ENCODE peak calls at places on chromosomes 16 and 17, in ten cellular contexts. One of them, this sample, is unnamed.

GRCh38 chr16:88743693-88744519 is 37.6 kb downstream of the CTU2 start:
- DNase-seq in prostate gland: peak; percentile 73
- DNase-seq in heart right ventricle: peak; percentile 87
- DNase-seq in GM12865: peak; percentile 73
- DNase-seq in GM23338: peak; percentile 88
- DNase-seq in AG04450: no peak
- DNase-seq in fibroblast of pulmonary artery: peak; percentile 73
- DNase-seq in lung: peak; percentile 81
- DNase-seq in upper lobe of left lung: peak; percentile 79
- DNase-seq in K562: peak; percentile 93
- DNase-seq in this sample: peak; percentile 58

GRCh38 chr17:76500074-76500744 is 1.0 kb downstream of the RHBDF2 start:
- DNase-seq in upper lobe of left lung: peak; percentile 49
- DNase-seq in GM12865: peak; percentile 36
- DNase-seq in GM23338: no peak
- DNase-seq in heart right ventricle: no peak
- DNase-seq in fibroblast of pulmonary artery: no peak
- DNase-seq in K562: no peak
- DNase-seq in AG04450: no peak
- DNase-seq in lung: no peak
- DNase-seq in prostate gland: no peak
- DNase-seq in this sample: no peak

GRCh38 chr17:35932576-35932975 is 2.0 kb upstream of the RDM1 start:
- DNase-seq in fibroblast of pulmonary artery: peak; percentile 33
- DNase-seq in AG04450: no peak
- DNase-seq in GM12865: no peak
- DNase-seq in GM23338: no peak
- DNase-seq in lung: no peak
- DNase-seq in heart right ventricle: no peak
- DNase-seq in upper lobe of left lung: no peak
- DNase-seq in K562: no peak
- DNase-seq in prostate gland: no peak
- DNase-seq in this sample: no peak

GRCh38 chr17:72510454-72511016 is 389.7 kb downstream of the SOX9 start:
- DNase-seq in upper lobe of left lung: no peak
- DNase-seq in GM12865: peak; percentile 69
- DNase-seq in GM23338: no peak
- DNase-seq in heart right ventricle: no peak
- DNase-seq in fibroblast of pulmonary artery: no peak
- DNase-seq in K562: no peak
- DNase-seq in prostate gland: no peak
- DNase-seq in AG04450: no peak
- DNase-seq in lung: no peak
- DNase-seq in this sample: peak; percentile 70

GRCh38 chr17:48490391-48491026 is 40.3 kb downstream of the HOXB1 start:
- DNase-seq in prostate gland: no peak
- DNase-seq in K562: no peak
- DNase-seq in GM23338: no peak
- DNase-seq in GM12865: no peak
- DNase-seq in fibroblast of pulmonary artery: no peak
- DNase-seq in heart right ventricle: no peak
- DNase-seq in lung: no peak
- DNase-seq in AG04450: no peak
- DNase-seq in upper lobe of left lung: no peak
- DNase-seq in this sample: no peak

GRCh38 chr17:77884019-77884418 is 74.5 kb upstream of the TNRC6C start:
- DNase-seq in AG04450: no peak
- DNase-seq in fibroblast of pulmonary artery: peak; percentile 23
- DNase-seq in GM12865: no peak
- DNase-seq in lung: no peak
- DNase-seq in heart right ventricle: peak; percentile 45
- DNase-seq in K562: no peak
- DNase-seq in prostate gland: no peak
- DNase-seq in GM23338: peak; percentile 78
- DNase-seq in upper lobe of left lung: no peak
- DNase-seq in this sample: no peak

GRCh38 chr16:70706948-70707465 is 21.2 kb upstream of the MTSS2 start:
- DNase-seq in fibroblast of pulmonary artery: peak; percentile 67
- DNase-seq in AG04450: peak; percentile 82
- DNase-seq in GM23338: no peak
- DNase-seq in K562: no peak
- DNase-seq in upper lobe of left lung: no peak
- DNase-seq in prostate gland: peak; percentile 64
- DNase-seq in GM12865: no peak
- DNase-seq in heart right ventricle: no peak
- DNase-seq in lung: no peak
- DNase-seq in this sample: peak; percentile 67

GRCh38 chr17:72440961-72441360 is 320.1 kb downstream of the SOX9 start:
- DNase-seq in upper lobe of left lung: no peak
- DNase-seq in prostate gland: no peak
- DNase-seq in GM12865: no peak
- DNase-seq in heart right ventricle: no peak
- DNase-seq in lung: no peak
- DNase-seq in fibroblast of pulmonary artery: no peak
- DNase-seq in K562: no peak
- DNase-seq in AG04450: no peak
- DNase-seq in GM23338: no peak
- DNase-seq in this sample: no peak

GRCh38 chr16:89117239-89117974 is 23.8 kb downstream of the ACSF3 start:
- DNase-seq in heart right ventricle: no peak
- DNase-seq in AG04450: no peak
- DNase-seq in upper lobe of left lung: no peak
- DNase-seq in lung: no peak
- DNase-seq in prostate gland: no peak
- DNase-seq in GM23338: no peak
- DNase-seq in GM12865: no peak
- DNase-seq in K562: no peak
- DNase-seq in fibroblast of pulmonary artery: no peak
- DNase-seq in this sample: no peak

GRCh38 chr16:845349-845740 is 44.8 kb upstream of the GNG13 start:
- DNase-seq in fibroblast of pulmonary artery: no peak
- DNase-seq in GM12865: no peak
- DNase-seq in lung: no peak
- DNase-seq in heart right ventricle: no peak
- DNase-seq in upper lobe of left lung: no peak
- DNase-seq in GM23338: no peak
- DNase-seq in K562: no peak
- DNase-seq in prostate gland: no peak
- DNase-seq in AG04450: no peak
- DNase-seq in this sample: no peak

GRCh38 chr16:87464691-87465300 is 28.0 kb downstream of the ZCCHC14 start:
- DNase-seq in heart right ventricle: peak; percentile 60
- DNase-seq in prostate gland: no peak
- DNase-seq in lung: peak; percentile 77
- DNase-seq in GM23338: no peak
- DNase-seq in upper lobe of left lung: peak; percentile 87
- DNase-seq in AG04450: peak; percentile 88
- DNase-seq in GM12865: peak; percentile 17
- DNase-seq in K562: peak; percentile 66
- DNase-seq in fibroblast of pulmonary artery: peak; percentile 92
- DNase-seq in this sample: peak; percentile 91

GRCh38 chr16:29898786-29899515 is 399 bp downstream of the SEZ6L2 start:
- DNase-seq in GM12865: no peak
- DNase-seq in lung: no peak
- DNase-seq in AG04450: no peak
- DNase-seq in upper lobe of left lung: peak; percentile 37
- DNase-seq in fibroblast of pulmonary artery: no peak
- DNase-seq in K562: peak; percentile 53
- DNase-seq in heart right ventricle: no peak
- DNase-seq in prostate gland: no peak
- DNase-seq in GM23338: peak; percentile 86
- DNase-seq in this sample: no peak

GRCh38 chr17:80101160-80101945 is at the start of gene GAA:
- DNase-seq in upper lobe of left lung: peak; percentile 85
- DNase-seq in prostate gland: peak; percentile 77
- DNase-seq in GM12865: peak; percentile 92
- DNase-seq in GM23338: peak; percentile 87
- DNase-seq in fibroblast of pulmonary artery: peak; percentile 85
- DNase-seq in lung: peak; percentile 81
- DNase-seq in heart right ventricle: peak; percentile 91
- DNase-seq in AG04450: no peak
- DNase-seq in K562: peak; percentile 99
- DNase-seq in this sample: peak; percentile 66

GRCh38 chr16:84339766-84340165 is 28.6 kb upstream of the ATP2C2 start:
- DNase-seq in GM23338: no peak
- DNase-seq in lung: no peak
- DNase-seq in GM12865: no peak
- DNase-seq in AG04450: no peak
- DNase-seq in upper lobe of left lung: no peak
- DNase-seq in prostate gland: no peak
- DNase-seq in heart right ventricle: no peak
- DNase-seq in fibroblast of pulmonary artery: no peak
- DNase-seq in K562: no peak
- DNase-seq in this sample: no peak

GRCh38 chr16:84339316-84339715 is 29.0 kb upstream of the ATP2C2 start:
- DNase-seq in upper lobe of left lung: no peak
- DNase-seq in heart right ventricle: no peak
- DNase-seq in GM23338: no peak
- DNase-seq in K562: no peak
- DNase-seq in AG04450: no peak
- DNase-seq in GM12865: no peak
- DNase-seq in prostate gland: no peak
- DNase-seq in fibroblast of pulmonary artery: no peak
- DNase-seq in lung: no peak
- DNase-seq in this sample: no peak

GRCh38 chr16:84340305-84341040 is 27.9 kb upstream of the ATP2C2 start:
- DNase-seq in AG04450: no peak
- DNase-seq in lung: peak; percentile 76
- DNase-seq in GM23338: no peak
- DNase-seq in upper lobe of left lung: peak; percentile 87
- DNase-seq in heart right ventricle: no peak
- DNase-seq in K562: no peak
- DNase-seq in GM12865: no peak
- DNase-seq in fibroblast of pulmonary artery: peak; percentile 13
- DNase-seq in prostate gland: peak; percentile 89
- DNase-seq in this sample: no peak

GRCh38 chr16:84344781-84345180 is 23.6 kb upstream of the ATP2C2 start:
- DNase-seq in GM23338: no peak
- DNase-seq in fibroblast of pulmonary artery: no peak
- DNase-seq in heart right ventricle: no peak
- DNase-seq in lung: no peak
- DNase-seq in GM12865: no peak
- DNase-seq in K562: no peak
- DNase-seq in upper lobe of left lung: no peak
- DNase-seq in prostate gland: no peak
- DNase-seq in AG04450: no peak
- DNase-seq in this sample: no peak

GRCh38 chr16:84341533-84342295 is 26.6 kb upstream of the ATP2C2 start:
- DNase-seq in prostate gland: no peak
- DNase-seq in heart right ventricle: no peak
- DNase-seq in GM23338: no peak
- DNase-seq in upper lobe of left lung: no peak
- DNase-seq in GM12865: no peak
- DNase-seq in AG04450: no peak
- DNase-seq in K562: no peak
- DNase-seq in fibroblast of pulmonary artery: no peak
- DNase-seq in lung: no peak
- DNase-seq in this sample: no peak
- H3K4me3 ChIP-seq in prostate gland: no peak overlapping the region
- H3K4me3 ChIP-seq in heart right ventricle: no peak overlapping the region
- H3K4me3 ChIP-seq in GM23338: no peak overlapping the region
- H3K4me3 ChIP-seq in upper lobe of left lung: no peak overlapping the region
- H3K4me3 ChIP-seq in GM12865: no peak overlapping the region
- H3K4me3 ChIP-seq in AG04450: no peak overlapping the region
- H3K4me3 ChIP-seq in K562: no peak overlapping the region
- H3K4me3 ChIP-seq in fibroblast of pulmonary artery: no peak overlapping the region
- H3K4me3 ChIP-seq in lung: no peak overlapping the region
- H3K4me3 ChIP-seq in this sample: no peak overlapping the region

GRCh38 chr17:17943281-17943984 is 28.8 kb downstream of the TOM1L2 start:
- DNase-seq in K562: no peak
- DNase-seq in upper lobe of left lung: no peak
- DNase-seq in AG04450: no peak
- DNase-seq in fibroblast of pulmonary artery: no peak
- DNase-seq in GM12865: no peak
- DNase-seq in GM23338: peak; percentile 52
- DNase-seq in heart right ventricle: no peak
- DNase-seq in prostate gland: no peak
- DNase-seq in lung: no peak
- DNase-seq in this sample: no peak
- TF ChIP-seq CTCF in K562: no peak
- TF ChIP-seq CTCF in upper lobe of left lung: no peak
- TF ChIP-seq CTCF in AG04450: no peak
- TF ChIP-seq CTCF in fibroblast of pulmonary artery: no peak
- TF ChIP-seq CTCF in GM12865: no peak
- TF ChIP-seq CTCF in GM23338: no peak
- TF ChIP-seq CTCF in heart right ventricle: no peak
- TF ChIP-seq CTCF in prostate gland: no peak
- TF ChIP-seq CTCF in lung: no peak
- TF ChIP-seq CTCF in this sample: no peak

DNA sequence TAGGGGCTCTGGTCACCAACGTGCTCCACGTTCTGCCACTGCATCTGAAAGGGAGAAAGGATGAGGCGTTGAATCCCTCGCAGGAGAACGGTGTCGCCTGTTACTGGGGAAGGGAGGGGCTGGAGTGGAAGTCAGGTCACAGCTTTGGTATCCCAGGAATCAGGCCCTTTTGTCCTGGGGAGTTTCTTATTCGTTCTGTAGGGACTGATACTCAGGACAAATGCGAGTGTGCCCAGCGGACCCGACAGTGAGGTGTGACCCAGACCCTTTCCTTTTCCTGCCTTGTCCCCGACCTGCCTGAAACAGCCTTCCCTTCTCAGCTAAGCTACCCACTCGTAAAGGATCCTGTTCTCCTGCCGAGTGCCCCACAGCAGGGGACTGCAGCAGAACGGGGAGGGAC is 177.5 kb downstream of the VPS53 start:
- DNase-seq in upper lobe of left lung: no peak
- DNase-seq in GM23338: peak; percentile 62
- DNase-seq in GM12865: no peak
- DNase-seq in prostate gland: no peak
- DNase-seq in K562: no peak
- DNase-seq in heart right ventricle: no peak
- DNase-seq in AG04450: no peak
- DNase-seq in lung: no peak
- DNase-seq in fibroblast of pulmonary artery: no peak
- DNase-seq in this sample: no peak
- H3K4me3 ChIP-seq in upper lobe of left lung: no peak overlapping the region
- H3K4me3 ChIP-seq in GM23338: no peak overlapping the region
- H3K4me3 ChIP-seq in GM12865: no peak overlapping the region
- H3K4me3 ChIP-seq in prostate gland: no peak overlapping the region
- H3K4me3 ChIP-seq in K562: no peak overlapping the region
- H3K4me3 ChIP-seq in heart right ventricle: no peak overlapping the region
- H3K4me3 ChIP-seq in AG04450: no peak overlapping the region
- H3K4me3 ChIP-seq in lung: no peak overlapping the region
- H3K4me3 ChIP-seq in fibroblast of pulmonary artery: no peak overlapping the region
- H3K4me3 ChIP-seq in this sample: no peak overlapping the region

DNA sequence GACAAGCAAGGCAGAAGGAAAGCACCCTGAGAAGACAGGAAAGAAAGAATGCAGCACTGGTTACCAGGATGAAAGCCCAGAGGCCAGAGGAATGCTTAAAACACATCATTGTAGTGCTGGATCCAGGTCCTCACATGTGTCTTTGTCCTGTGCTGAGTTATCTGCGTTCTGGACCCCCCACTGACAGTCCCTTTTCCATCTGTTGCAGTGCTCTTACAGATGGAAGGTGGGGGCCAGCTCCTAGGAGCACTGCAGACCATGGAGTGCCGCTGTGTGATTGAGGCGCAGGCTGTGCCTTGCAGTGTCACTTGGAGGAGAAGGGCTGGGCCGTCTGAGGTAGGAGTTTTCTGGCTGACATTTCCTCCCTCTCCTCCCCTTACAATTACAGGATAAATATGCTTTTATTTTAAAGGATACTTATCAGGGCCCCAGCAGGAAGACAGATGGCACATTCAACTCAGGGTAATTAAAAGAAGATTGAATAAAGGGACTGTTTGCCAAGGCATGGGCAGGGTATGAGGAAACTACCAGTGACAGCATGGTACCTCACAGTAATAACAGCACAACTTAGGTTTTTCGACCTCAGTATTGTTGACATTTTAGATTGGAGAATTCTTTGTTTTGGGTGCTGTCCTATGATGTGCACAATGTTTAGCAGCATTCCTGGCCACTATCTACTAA is 3.0 kb downstream of the EME1 start:
- DNase-seq in prostate gland: no peak
- DNase-seq in GM12865: no peak
- DNase-seq in K562: no peak
- DNase-seq in GM23338: no peak
- DNase-seq in heart right ventricle: no peak
- DNase-seq in fibroblast of pulmonary artery: no peak
- DNase-seq in AG04450: no peak
- DNase-seq in upper lobe of left lung: no peak
- DNase-seq in lung: no peak
- DNase-seq in this sample: no peak
- TF ChIP-seq CTCF in prostate gland: no peak
- TF ChIP-seq CTCF in GM12865: no peak
- TF ChIP-seq CTCF in K562: no peak
- TF ChIP-seq CTCF in GM23338: no peak
- TF ChIP-seq CTCF in heart right ventricle: no peak
- TF ChIP-seq CTCF in fibroblast of pulmonary artery: no peak
- TF ChIP-seq CTCF in AG04450: no peak
- TF ChIP-seq CTCF in upper lobe of left lung: no peak
- TF ChIP-seq CTCF in lung: no peak
- TF ChIP-seq CTCF in this sample: no peak

This sample was measured in astrocyte of the spinal cord.